ENCODE peak calls at places on chromosomes 11 and 22, in six cellular contexts. X is nephron progenitor cell; P is lower leg skin; I is CD4-positive, alpha-beta T cell; G is AG09319; F is fibroblast of mammary gland. B is an unnamed sample.

GRCh38 chr22:20652582-20652981 is 121.3 kb upstream of the SERPIND1 start:
- DNase-seq in X (no peak), P (peak), I (no peak), G (no peak), F (no peak), B (no peak)

GRCh38 chr11:46674463-46675287 is 25.7 kb downstream of the ARHGAP1 start:
- DNase-seq in X (peak), P (no peak), I (peak), G (no peak), F (no peak), B (no peak)

GRCh38 chr22:33210129-33210784 is 152.1 kb upstream of the SYN3 start:
- DNase-seq in X (peak), P (no peak), I (no peak), G (no peak), F (peak), B (peak)

GRCh38 chr11:104713366-104713765 is 184.9 kb downstream of the CASP12 start:
- DNase-seq in X (no peak), P (no peak), I (no peak), G (no peak), F (peak), B (peak)

GRCh38 chr11:127000991-127001390 is 421 bp upstream of the KIRREL3 start:
- DNase-seq in X (peak), P (no peak), I (no peak), G (no peak), F (no peak), B (peak)

GRCh38 chr11:24609778-24610177 is 112.9 kb downstream of the LUZP2 start:
- DNase-seq in X (no peak), P (no peak), I (no peak), G (no peak), F (no peak), B (no peak)

GRCh38 chr22:19874307-19875060 is 19.8 kb upstream of the GNB1L start:
- DNase-seq in X (peak), P (peak), I (peak), G (no peak), F (no peak), B (peak)

GRCh38 chr11:60899021-60899936 is 7.1 kb downstream of the PRPF19 start:
- DNase-seq in X (peak), P (no peak), I (no peak), G (peak), F (peak), B (peak)

GRCh38 chr11:75265851-75266531 is 25.4 kb downstream of the TPBGL start:
- DNase-seq in X (no peak), P (peak), I (no peak), G (no peak), F (peak), B (no peak)

GRCh38 chr22:39148727-39149535 is 3.5 kb downstream of the CBX7 start:
- DNase-seq in X (peak), P (no peak), I (peak), G (no peak), F (no peak), B (no peak)

GRCh38 chr11:41113160-41113559 is 346.3 kb downstream of the LRRC4C start:
- DNase-seq in X (no peak), P (no peak), I (no peak), G (no peak), F (no peak), B (no peak)

GRCh38 chr11:72102946-72103753 is at the start of gene LAMTOR1:
- DNase-seq in X (peak), P (peak), I (peak), G (peak), F (peak), B (peak)

GRCh38 chr11:72102631-72102945 is 509 bp downstream of the LAMTOR1 start:
- DNase-seq in X (no peak), P (no peak), I (no peak), G (no peak), F (no peak), B (no peak)

GRCh38 chr11:72105888-72106287 is at the start of gene TOMT:
- DNase-seq in X (no peak), P (no peak), I (no peak), G (no peak), F (no peak), B (no peak)

GRCh38 chr11:72102162-72102561 is 935 bp downstream of the LAMTOR1 start:
- DNase-seq in X (no peak), P (no peak), I (no peak), G (no peak), F (no peak), B (no peak)

DNA sequence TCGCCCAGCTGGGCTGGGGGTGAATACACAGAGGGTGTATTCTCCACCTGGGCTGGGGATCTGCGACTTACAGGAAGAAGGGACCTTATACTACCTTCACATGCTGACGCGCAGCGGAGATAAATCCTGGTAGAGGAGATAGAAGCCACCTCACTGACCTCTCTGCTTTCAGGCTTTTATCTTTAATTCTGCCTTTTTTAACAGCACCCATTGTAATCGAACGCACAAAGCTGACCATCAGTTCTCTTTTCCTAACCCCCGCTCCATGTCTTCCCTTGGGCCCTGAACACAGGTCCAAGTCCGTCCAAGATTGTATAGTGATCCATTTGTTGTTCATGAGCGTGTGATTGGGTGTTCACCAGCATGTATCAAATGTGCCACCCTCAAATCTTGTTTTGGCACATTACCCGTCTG is 664 bp upstream of the LAMTOR1 start:
- DNase-seq in X (no peak), P (no peak), I (no peak), G (no peak), F (no peak), B (no peak)
- TF ChIP-seq CTCF in X (no peak), P (no peak), I (no peak), G (no peak), F (no peak), B (no peak)

DNA sequence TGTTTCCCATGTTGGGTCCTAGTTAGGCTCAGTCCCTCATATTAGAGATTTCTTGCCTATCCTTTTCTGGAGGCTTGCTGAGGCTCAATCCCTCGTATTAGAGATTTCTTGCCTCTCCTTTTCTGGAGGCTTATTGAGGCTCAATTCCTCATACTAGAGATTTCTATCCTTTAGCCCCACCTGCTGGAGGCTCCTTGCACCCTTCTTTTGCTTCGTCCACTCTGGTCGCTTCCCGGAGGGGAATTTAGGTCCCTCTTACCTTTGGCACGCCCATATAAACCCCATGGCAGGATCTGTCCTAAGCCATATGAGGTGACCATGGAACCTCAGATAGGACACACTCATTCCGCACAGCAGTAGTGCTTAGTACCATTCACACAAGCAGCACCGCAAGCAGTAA is 15.9 kb downstream of the CYP2D6 start:
- DNase-seq in X (no peak), P (peak), I (no peak), G (no peak), F (peak), B (peak)
- TF ChIP-seq CTCF in X (no peak), P (no peak), I (no peak), G (peak), F (peak), B (peak)

DNA sequence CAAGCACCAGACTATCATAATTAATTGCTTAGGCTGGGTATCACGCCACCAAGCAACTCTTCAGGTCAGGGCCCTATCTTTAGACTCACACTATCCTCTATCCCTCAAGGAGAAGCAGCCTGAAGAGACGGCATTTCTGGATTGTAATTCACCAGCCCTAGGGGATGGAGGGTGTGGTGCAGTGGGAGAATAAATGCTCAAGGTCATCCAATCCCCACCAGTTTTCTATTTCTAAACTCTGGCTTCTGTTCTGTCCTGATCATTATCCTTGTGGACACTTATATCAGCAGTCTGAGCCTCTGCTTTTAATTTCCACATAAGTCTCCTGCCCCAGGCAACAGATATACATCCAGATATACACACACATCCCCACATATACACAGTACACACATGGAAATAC is 13.1 kb upstream of the SIK2 start:
- DNase-seq in X (no peak), P (no peak), I (no peak), G (no peak), F (no peak), B (no peak)
- TF ChIP-seq CTCF in X (no peak), P (no peak), I (no peak), G (no peak), F (no peak), B (no peak)

GRCh38 chr11:68160100-68160695 is 39.0 kb upstream of the CHKA start:
- DNase-seq in X (no peak), P (no peak), I (no peak), G (no peak), F (no peak), B (peak)
- TF ChIP-seq CTCF in X (no peak), P (no peak), I (no peak), G (no peak), F (no peak), B (no peak)

DNA sequence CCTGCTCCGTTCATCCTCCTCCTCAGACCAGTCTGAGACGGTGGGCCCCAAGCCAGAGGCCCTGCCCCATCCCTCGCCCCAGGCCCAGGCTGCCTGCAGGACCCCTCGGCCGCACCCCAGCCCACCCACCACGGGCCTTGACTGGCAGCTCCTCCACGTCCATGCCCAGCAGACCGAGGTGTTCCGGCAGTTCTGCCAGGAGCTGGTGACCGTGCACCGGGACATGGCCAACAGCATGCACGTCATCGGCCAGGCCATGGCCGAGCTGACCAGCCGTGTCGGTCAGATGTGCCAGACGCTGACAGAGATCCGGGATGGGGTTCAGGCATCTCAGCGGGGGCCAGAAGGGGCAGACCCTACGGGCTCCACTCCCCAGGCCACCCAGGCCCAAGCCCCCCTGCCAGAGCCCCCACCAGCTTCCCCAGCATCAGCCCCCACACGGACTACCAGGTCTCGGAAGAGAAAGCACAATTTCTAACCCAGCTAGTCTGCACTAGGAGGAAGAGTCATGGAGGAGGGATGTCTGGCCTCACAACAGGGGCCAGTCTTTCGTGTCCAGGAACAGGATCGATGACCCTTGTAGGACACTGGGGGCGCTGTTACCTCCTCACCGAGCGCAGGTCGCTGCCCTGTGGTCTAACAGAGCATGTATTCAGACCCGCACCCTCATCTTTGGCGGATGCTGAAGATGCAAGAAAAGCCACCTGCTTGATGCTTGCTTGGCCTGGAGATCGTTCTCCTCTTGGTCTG is 66.3 kb downstream of the PRDM11 start:
- DNase-seq in X (peak), P (no peak), I (no peak), G (no peak), F (no peak), B (no peak)
- TF ChIP-seq CTCF in X (peak), P (no peak), I (no peak), G (no peak), F (no peak), B (no peak)

B was measured in AG10803.